ENCODE peak calls at places on chromosomes 12 and 14, in eight cellular contexts. U is coronary artery; N is transverse colon; I is cardiac fibroblast; F is AG04449; W is choroid plexus epithelial cell; A is small intestine; R is CD8-positive, alpha-beta T cell. X is an unnamed sample.

GRCh38 chr12:89454080-89454848 is 70.3 kb downstream of the GALNT4 start:
- DNase-seq in U (no peak), N (no peak), I (peak; percentile 30), F (no peak), W (peak; percentile 41), A (no peak), R (no peak), X (no peak)

GRCh38 chr12:2795291-2796186 is 769 bp downstream of the FKBP4 start:
- DNase-seq in U (peak; percentile 83), N (peak; percentile 86), I (peak; percentile 67), F (no peak), W (peak; percentile 55), A (peak; percentile 76), R (peak; percentile 63), X (peak; percentile 76)

GRCh38 chr12:2256915-2257314 is 204.1 kb downstream of the CACNA1C start:
- DNase-seq in U (no peak), N (no peak), I (peak; percentile 52), F (no peak), W (peak; percentile 59), A (no peak), R (no peak), X (no peak)

GRCh38 chr12:99442758-99443157 is 204.8 kb upstream of the GARIN6 start:
- DNase-seq in U (no peak), N (no peak), I (no peak), F (no peak), W (no peak), A (no peak), R (no peak), X (no peak)

GRCh38 chr14:106518054-106518943 is 991.9 kb downstream of the TMEM121 start:
- DNase-seq in U (no peak), N (peak; percentile 67), I (no peak), F (no peak), W (no peak), A (peak; percentile 49), R (peak; percentile 87), X (peak; percentile 21)

GRCh38 chr14:32254952-32255679 is 52.0 kb upstream of the RNU6-8 start:
- DNase-seq in U (peak; percentile 76), N (peak; percentile 71), I (peak; percentile 83), F (no peak), W (peak; percentile 87), A (peak; percentile 77), R (peak; percentile 41), X (peak; percentile 77)

GRCh38 chr14:105899657-105900397 is 373.4 kb downstream of the TMEM121 start:
- DNase-seq in U (no peak), N (no peak), I (no peak), F (no peak), W (no peak), A (no peak), R (no peak), X (no peak)

GRCh38 chr14:30791522-30792351 is 82.6 kb upstream of the COCH start:
- DNase-seq in U (no peak), N (no peak), I (no peak), F (no peak), W (no peak), A (no peak), R (no peak), X (no peak)

GRCh38 chr12:95796225-95796981 is 5.8 kb upstream of the NTN4 start:
- DNase-seq in U (no peak), N (no peak), I (no peak), F (no peak), W (peak; percentile 33), A (peak; percentile 54), R (no peak), X (no peak)

GRCh38 chr12:56258820-56259183 is 618 bp upstream of the ANKRD52 start:
- DNase-seq in U (no peak), N (no peak), I (no peak), F (no peak), W (no peak), A (no peak), R (no peak), X (no peak)

GRCh38 chr12:53798575-53798974 is 46.8 kb upstream of the CISTR start:
- DNase-seq in U (no peak), N (no peak), I (peak; percentile 18), F (no peak), W (no peak), A (no peak), R (no peak), X (no peak)

DNA sequence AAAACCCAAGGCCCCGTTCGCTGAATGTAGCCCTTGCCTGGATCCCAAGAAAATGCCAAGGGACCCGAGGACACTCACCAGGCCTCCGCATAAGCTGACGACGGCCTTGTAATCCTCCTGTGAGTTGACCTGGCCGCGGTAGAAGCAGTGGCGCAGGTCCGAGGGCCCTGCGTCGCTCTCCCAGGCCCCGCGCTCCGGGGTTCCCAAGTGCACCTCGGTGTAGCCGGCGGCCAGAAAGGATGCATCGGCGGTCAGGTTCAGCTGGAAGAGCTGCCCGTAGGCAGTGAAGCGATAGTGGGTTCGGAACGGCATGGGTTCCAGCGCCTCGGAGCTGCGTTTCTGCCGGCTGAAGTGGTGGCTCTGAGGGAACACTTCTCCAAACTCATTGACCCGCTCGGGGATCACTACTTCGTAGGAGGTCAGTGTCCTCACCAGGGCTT is 1.2 kb downstream of the ADAMTS20 start:
- DNase-seq in U (no peak), N (no peak), I (no peak), F (no peak), W (no peak), A (no peak), R (no peak), X (no peak)
- H3K4me3 ChIP-seq in U (no peak overlapping the region), N (no peak overlapping the region), I (no peak overlapping the region), F (no peak overlapping the region), W (no peak overlapping the region), A (no peak overlapping the region), R (no peak overlapping the region), X (no peak overlapping the region)

GRCh38 chr12:124940393-124941169 is 26.1 kb upstream of the UBC start:
- DNase-seq in U (peak; percentile 94), N (peak; percentile 95), I (peak; percentile 90), F (no peak), W (peak; percentile 93), A (peak; percentile 96), R (peak; percentile 82), X (peak; percentile 94)
- H3K4me3 ChIP-seq in U (peak overlapping the region; percentile 69), N (peak overlapping the region; percentile 55), I (peak overlapping the region; percentile 48), F (peak overlapping the region; percentile 45), W (peak overlapping the region; percentile 51), A (no peak overlapping the region), R (peak overlapping the region; percentile 65), X (peak overlapping the region; percentile 47)

GRCh38 chr14:22096511-22096890 is 422.9 kb upstream of the OR4E1 start:
- DNase-seq in U (no peak), N (no peak), I (no peak), F (no peak), W (no peak), A (no peak), R (peak; percentile 17), X (no peak)
- H3K4me3 ChIP-seq in U (no peak overlapping the region), N (no peak overlapping the region), I (no peak overlapping the region), F (no peak overlapping the region), W (no peak overlapping the region), A (no peak overlapping the region), R (no peak overlapping the region), X (no peak overlapping the region)

GRCh38 chr12:109099426-109100020 is 2.1 kb downstream of the UNG start:
- DNase-seq in U (no peak), N (no peak), I (no peak), F (no peak), W (peak; percentile 61), A (no peak), R (no peak), X (no peak)
- H3K4me3 ChIP-seq in U (peak overlapping the region; percentile 83), N (peak overlapping the region; percentile 98), I (no peak overlapping the region), F (peak overlapping the region; percentile 79), W (peak overlapping the region; percentile 84), A (no peak overlapping the region), R (no peak overlapping the region), X (peak overlapping the region; percentile 51)

GRCh38 chr12:7061138-7061537 is 620 bp downstream of the C1S start:
- DNase-seq in U (peak; percentile 69), N (no peak), I (no peak), F (no peak), W (no peak), A (no peak), R (no peak), X (no peak)

GRCh38 chr12:7061596-7061995 is 1.1 kb downstream of the C1S start:
- DNase-seq in U (peak; percentile 67), N (no peak), I (no peak), F (no peak), W (no peak), A (no peak), R (no peak), X (no peak)

GRCh38 chr12:7058850-7059249 is 1.7 kb upstream of the C1S start:
- DNase-seq in U (no peak), N (no peak), I (no peak), F (no peak), W (no peak), A (no peak), R (no peak), X (no peak)

GRCh38 chr12:7059780-7060179 is 738 bp upstream of the C1S start:
- DNase-seq in U (peak; percentile 62), N (no peak), I (no peak), F (no peak), W (no peak), A (no peak), R (no peak), X (no peak)

DNA sequence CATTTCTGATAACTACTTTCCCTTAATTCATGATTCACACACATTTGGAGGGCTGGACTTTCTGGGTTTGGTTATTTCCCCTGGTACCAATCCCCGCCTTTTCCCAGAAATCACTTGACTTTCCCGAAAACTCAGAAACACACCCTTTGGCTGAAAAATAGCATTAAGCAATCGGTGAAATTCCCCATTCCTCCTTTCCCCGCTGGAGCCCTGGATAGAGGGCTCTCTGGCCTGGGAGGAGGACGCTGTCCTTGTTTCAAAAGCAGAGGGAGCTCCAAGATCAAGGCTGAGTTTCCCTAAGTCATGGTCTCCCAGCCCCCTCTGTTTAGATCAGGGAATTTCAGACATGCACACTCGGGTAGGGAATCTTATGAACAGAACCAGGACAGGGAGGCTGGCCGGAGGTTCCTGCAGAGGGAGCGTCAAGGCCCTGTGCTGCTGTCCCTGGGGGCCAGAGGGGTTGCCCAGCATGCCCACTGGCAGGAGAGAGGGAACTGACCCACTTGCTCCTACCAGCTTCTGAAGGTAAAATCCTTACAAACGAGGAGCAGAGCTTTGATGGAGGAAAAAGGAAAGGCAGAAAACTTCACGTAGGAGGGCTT is at the start of gene C1S:
- DNase-seq in U (peak; percentile 94), N (peak; percentile 54), I (peak; percentile 99), F (peak; percentile 96), W (peak; percentile 98), A (peak; percentile 14), R (no peak), X (peak; percentile 83)
- H3K4me3 ChIP-seq in U (peak within 1 kb of the TSS; percentile 70), N (peak within 1 kb of the TSS; percentile 49), I (peak within 1 kb of the TSS; percentile 52), F (peak within 1 kb of the TSS; percentile 53), W (peak within 1 kb of the TSS; percentile 57), A (no peak within 1 kb of the TSS), R (no peak within 1 kb of the TSS), X (peak within 1 kb of the TSS; percentile 40)

GRCh38 chr12:122730215-122731014 is at the start of gene HCAR1:
- DNase-seq in U (no peak), N (no peak), I (peak; percentile 52), F (no peak), W (peak; percentile 63), A (no peak), R (no peak), X (no peak)
- H3K4me3 ChIP-seq in U (peak within 1 kb of the TSS; percentile 53), N (peak within 1 kb of the TSS; percentile 22), I (peak within 1 kb of the TSS; percentile 46), F (no peak within 1 kb of the TSS), W (peak within 1 kb of the TSS; percentile 56), A (no peak within 1 kb of the TSS), R (no peak within 1 kb of the TSS), X (peak within 1 kb of the TSS; percentile 36)

GRCh38 chr14:69464829-69465228 is 19.7 kb upstream of the PLEKHD1 start:
- DNase-seq in U (no peak), N (no peak), I (peak; percentile 75), F (peak; percentile 28), W (peak; percentile 71), A (no peak), R (no peak), X (no peak)
- H3K4me3 ChIP-seq in U (no peak overlapping the region), N (no peak overlapping the region), I (no peak overlapping the region), F (peak overlapping the region; percentile 12), W (no peak overlapping the region), A (no peak overlapping the region), R (no peak overlapping the region), X (no peak overlapping the region)

GRCh38 chr14:51430079-51430478 is 190.0 kb downstream of the TMX1 start:
- DNase-seq in U (no peak), N (no peak), I (no peak), F (no peak), W (peak; percentile 37), A (no peak), R (no peak), X (no peak)
- H3K4me3 ChIP-seq in U (no peak overlapping the region), N (no peak overlapping the region), I (no peak overlapping the region), F (no peak overlapping the region), W (no peak overlapping the region), A (no peak overlapping the region), R (no peak overlapping the region), X (no peak overlapping the region)

X was measured in uterus.